ENCODE peak calls at places on chromosomes 6 and 20, in nine cellular contexts. H is Peyer's patch, E is HepG2, W is transverse colon, A is A549, Q is endothelial cell of umbilical vein, R is NB4, U is heart left ventricle, M is upper lobe of left lung. N is an unnamed sample.

GRCh38 chr20:58330692-58331091 is 21.2 kb downstream of the RAB22A start:
- DNase-seq in R (no peak), Q (no peak), W (no peak), A (no peak), U (peak; percentile 40), M (no peak), H (no peak), E (no peak), N (no peak)

GRCh38 chr6:140344149-140344913 is 969.9 kb upstream of the CITED2 start:
- DNase-seq in U (no peak), M (no peak), W (no peak), H (no peak), E (peak; percentile 6), A (no peak), Q (peak; percentile 70), R (no peak), N (no peak)

GRCh38 chr6:414447-414846 is 22.9 kb downstream of the IRF4 start:
- DNase-seq in Q (no peak), U (no peak), H (no peak), W (no peak), M (no peak), A (no peak), E (no peak), R (peak; percentile 20), N (no peak)

GRCh38 chr6:161374971-161375873 is 101.4 kb upstream of the AGPAT4 start:
- DNase-seq in Q (peak; percentile 25), W (peak; percentile 85), U (peak; percentile 76), R (peak; percentile 69), H (no peak), A (no peak), M (peak; percentile 77), E (peak; percentile 9), N (no peak)

GRCh38 chr6:29011276-29011734 is 6.2 kb upstream of the ZNF311 start:
- DNase-seq in R (peak; percentile 63), H (no peak), Q (peak; percentile 53), A (peak; percentile 47), E (no peak), M (peak; percentile 73), U (peak; percentile 51), W (peak; percentile 19), N (peak; percentile 59)

GRCh38 chr20:24164360-24164759 is 175.8 kb upstream of the GGTLC1 start:
- DNase-seq in A (peak; percentile 24), U (no peak), Q (peak; percentile 45), R (peak; percentile 30), E (peak; percentile 21), W (no peak), M (peak; percentile 60), H (no peak), N (no peak)

GRCh38 chr20:10288954-10289646 is 70.5 kb downstream of the SNAP25 start:
- DNase-seq in R (no peak), E (no peak), M (no peak), A (no peak), H (no peak), Q (no peak), W (no peak), U (no peak), N (no peak)

GRCh38 chr6:35298625-35299140 is 1.1 kb downstream of the DEF6 start:
- DNase-seq in Q (no peak), M (no peak), W (no peak), E (no peak), A (no peak), R (peak; percentile 53), U (no peak), H (no peak), N (no peak)

GRCh38 chr6:7727150-7727950 is 1.5 kb downstream of the BMP6 start:
- DNase-seq in E (no peak), M (peak; percentile 87), Q (no peak), W (no peak), U (peak; percentile 36), H (no peak), R (peak; percentile 42), A (peak; percentile 26), N (no peak)

GRCh38 chr20:23094927-23095326 is 8.8 kb upstream of the CD93 start:
- DNase-seq in A (no peak), H (no peak), U (no peak), Q (no peak), M (no peak), E (no peak), W (no peak), R (no peak), N (no peak)

GRCh38 chr20:56422131-56422823 is 10.2 kb downstream of the CASS4 start:
- DNase-seq in M (no peak), U (no peak), W (no peak), E (peak; percentile 81), H (no peak), R (peak; percentile 85), Q (peak; percentile 93), A (peak; percentile 24), N (peak; percentile 66)

GRCh38 chr6:137901454-137901853 is 34.4 kb downstream of the TNFAIP3 start:
- DNase-seq in E (peak; percentile 22), H (no peak), U (no peak), R (no peak), A (no peak), Q (no peak), M (no peak), W (no peak), N (no peak)

GRCh38 chr6:144434308-144434990 is 149.3 kb downstream of the UTRN start:
- DNase-seq in E (no peak), R (peak; percentile 11), M (no peak), Q (peak; percentile 89), W (no peak), U (no peak), A (no peak), H (no peak), N (peak; percentile 23)

GRCh38 chr6:83430606-83431544 is at the start of gene ME1:
- DNase-seq in A (peak; percentile 36), W (peak; percentile 84), U (peak; percentile 88), M (peak; percentile 95), H (no peak), Q (peak; percentile 77), E (no peak), R (peak; percentile 97), N (peak; percentile 89)
- TF ChIP-seq POLR2A in A (peak; percentile 66), W (peak; percentile 35), U (no peak), M (no peak), H (peak; percentile 30), Q (no peak), E (no peak), R (peak; percentile 40), N (peak; percentile 71)

GRCh38 chr20:35652641-35653429 is 11.9 kb downstream of the CPNE1 start:
- DNase-seq in W (no peak), Q (no peak), A (no peak), E (no peak), R (no peak), U (no peak), M (peak; percentile 58), H (no peak), N (no peak)

GRCh38 chr20:35653893-35654292 is 10.8 kb downstream of the CPNE1 start:
- DNase-seq in A (no peak), Q (no peak), M (no peak), U (no peak), E (no peak), R (no peak), W (no peak), H (no peak), N (no peak)

GRCh38 chr20:35657271-35657670 is 7.4 kb downstream of the CPNE1 start:
- DNase-seq in A (no peak), Q (no peak), H (no peak), M (no peak), R (no peak), E (no peak), W (no peak), U (no peak), N (no peak)

GRCh38 chr20:35653430-35653734 is 11.3 kb downstream of the CPNE1 start:
- DNase-seq in A (no peak), E (no peak), W (no peak), U (no peak), M (no peak), Q (no peak), H (no peak), R (no peak), N (no peak)

DNA sequence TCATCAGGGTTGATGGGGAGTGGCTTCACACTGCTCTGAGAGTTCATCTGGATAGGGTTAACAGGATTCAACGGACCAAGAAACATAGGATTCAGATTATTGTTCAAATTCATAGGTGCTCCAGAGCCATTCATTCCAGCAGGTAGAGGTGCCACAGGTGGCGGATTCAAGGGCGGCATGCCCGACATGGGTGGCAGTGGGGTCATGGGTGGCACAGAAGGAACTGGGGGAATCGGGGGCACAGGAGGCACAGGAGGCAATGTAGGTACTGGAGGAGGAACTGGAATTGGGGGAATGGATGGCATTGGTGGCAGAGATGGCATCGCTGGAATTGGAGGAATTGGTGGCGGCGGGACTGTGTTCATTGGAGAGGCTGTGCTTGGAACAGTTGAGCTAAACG is 10.3 kb downstream of the CPNE1 start:
- DNase-seq in W (no peak), R (no peak), U (no peak), Q (no peak), H (no peak), M (no peak), A (no peak), E (no peak), N (no peak)
- TF ChIP-seq POLR2A in W (no peak), R (no peak), U (no peak), Q (no peak), H (no peak), M (no peak), A (no peak), E (peak; percentile 9), N (no peak)

DNA sequence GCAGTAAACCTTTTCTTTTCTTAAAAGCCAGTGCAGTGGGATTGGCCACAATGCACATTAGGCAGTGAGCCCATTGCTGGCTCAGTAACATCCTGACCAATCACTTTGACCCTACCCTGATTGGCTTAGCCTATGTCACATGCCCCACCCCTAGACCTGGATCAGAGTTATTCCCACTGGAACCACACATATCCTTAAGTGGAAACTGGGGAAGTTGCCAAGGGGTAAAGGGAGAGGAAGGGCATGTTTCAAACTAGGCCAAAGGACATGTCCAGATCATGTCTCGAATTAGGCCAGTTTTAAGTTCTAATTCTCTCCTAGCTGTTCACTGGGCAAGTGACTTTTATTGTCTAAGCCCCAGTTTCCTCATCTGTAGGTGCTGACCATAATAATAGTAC is 69.3 kb downstream of the LY86 start:
- DNase-seq in U (no peak), Q (no peak), A (no peak), W (no peak), M (no peak), H (no peak), R (no peak), E (no peak), N (no peak)
- TF ChIP-seq POLR2A in U (no peak), Q (no peak), A (no peak), W (no peak), M (no peak), H (no peak), R (no peak), E (no peak), N (no peak)

DNA sequence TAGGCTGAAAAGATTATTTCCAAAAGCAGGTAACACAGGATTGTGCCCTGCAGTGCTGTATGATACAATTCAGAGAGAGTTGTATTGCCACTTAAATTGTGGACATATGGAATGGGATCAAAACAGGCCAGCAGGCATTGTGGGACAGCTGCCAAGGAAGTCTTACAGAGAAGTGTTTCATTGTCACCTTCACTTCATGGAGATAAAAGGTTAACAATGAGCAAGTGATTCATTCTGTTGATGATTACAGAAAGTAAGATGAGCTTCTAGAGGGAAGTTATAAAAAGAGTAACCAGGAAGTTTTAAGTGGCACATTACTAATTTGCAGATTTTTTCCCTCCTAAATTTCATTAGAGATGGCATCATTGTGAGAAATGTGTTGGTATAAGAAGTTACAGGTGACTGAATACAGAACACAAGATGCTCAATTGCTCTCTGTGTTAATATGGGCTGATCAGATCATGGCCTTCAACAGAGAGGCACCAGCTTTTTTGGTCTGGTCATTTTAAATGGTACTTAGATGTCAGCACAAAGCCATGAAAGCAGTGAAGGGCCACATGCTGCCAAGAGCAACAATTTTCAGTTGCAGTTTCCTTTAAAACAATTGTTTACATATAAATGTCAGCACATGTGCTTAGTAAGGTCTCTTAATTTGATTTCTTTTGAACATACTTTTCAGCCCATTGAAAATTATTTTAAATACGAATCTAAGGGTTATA is 402.5 kb upstream of the FKBP1C start:
- DNase-seq in M (no peak), U (no peak), A (no peak), Q (no peak), E (no peak), H (no peak), W (peak; percentile 8), R (no peak), N (no peak)
- TF ChIP-seq POLR2A in M (no peak), U (no peak), A (no peak), Q (no peak), E (no peak), H (no peak), W (no peak), R (no peak), N (no peak)